ENCODE peak calls at places on chromosomes 11 and 22, in five cellular contexts. Y is aorta, F is HuH-7, E is endothelial cell of umbilical vein, T is pons. C is an unnamed sample.

GRCh38 chr22:25806579-25806978 is 64.6 kb downstream of the MYO18B start:
- DNase-seq in Y (no peak), F (no peak), E (no peak), T (no peak), C (no peak)

GRCh38 chr11:36638586-36638985 is 40.5 kb upstream of the RAG2 start:
- DNase-seq in Y (no peak), F (no peak), E (no peak), T (no peak), C (no peak)

GRCh38 chr22:21632237-21632895 is at the start of gene CCDC116:
- DNase-seq in Y (no peak), F (peak), E (no peak), T (no peak), C (no peak)

GRCh38 chr11:96105197-96105895 is 181.4 kb upstream of the MTMR2 start:
- DNase-seq in Y (no peak), F (no peak), E (no peak), T (peak), C (no peak)

GRCh38 chr11:3224730-3225098 is 6.1 kb upstream of the MRGPRG start:
- DNase-seq in Y (no peak), F (no peak), E (no peak), T (no peak), C (no peak)

GRCh38 chr11:1629326-1630185 is at the start of gene KRTAP5-5:
- DNase-seq in Y (no peak), F (no peak), E (no peak), T (no peak), C (no peak)

GRCh38 chr11:59810911-59811259 is 307 bp upstream of the MRPL16 start:
- DNase-seq in Y (no peak), F (no peak), E (no peak), T (peak), C (no peak)

GRCh38 chr11:72735495-72736027 is 16.6 kb downstream of the ARAP1 start:
- DNase-seq in Y (no peak), F (no peak), E (peak), T (no peak), C (no peak)

GRCh38 chr11:2269601-2270321 is 627 bp downstream of the ASCL2 start:
- DNase-seq in Y (peak), F (no peak), E (peak), T (no peak), C (no peak)

GRCh38 chr11:128179049-128179448 is 408.3 kb downstream of the ETS1 start:
- DNase-seq in Y (no peak), F (no peak), E (no peak), T (no peak), C (no peak)

GRCh38 chr11:45839204-45839603 is 8.1 kb upstream of the CRY2 start:
- DNase-seq in Y (no peak), F (no peak), E (no peak), T (no peak), C (no peak)

GRCh38 chr11:32796425-32796824 is 2.0 kb upstream of the CCDC73 start:
- DNase-seq in Y (no peak), F (no peak), E (no peak), T (no peak), C (no peak)

GRCh38 chr11:103202048-103202651 is 92.9 kb downstream of the DYNC2H1 start:
- DNase-seq in Y (no peak), F (peak), E (peak), T (peak), C (no peak)

GRCh38 chr11:9747229-9747628 is 83.4 kb downstream of the SWAP70 start:
- DNase-seq in Y (no peak), F (no peak), E (no peak), T (no peak), C (no peak)

GRCh38 chr11:80958414-80958813 is 1517.6 kb upstream of the TENM4 start:
- DNase-seq in Y (no peak), F (no peak), E (no peak), T (no peak), C (no peak)

GRCh38 chr22:24589518-24590030 is 3.3 kb downstream of the LRRC75B start:
- DNase-seq in Y (peak), F (no peak), E (no peak), T (no peak), C (no peak)

GRCh38 chr11:72439455-72439854 is 5.1 kb upstream of the CLPB start:
- DNase-seq in Y (no peak), F (no peak), E (peak), T (no peak), C (no peak)

GRCh38 chr11:118230088-118230487 is 5.3 kb upstream of the JAML start:
- DNase-seq in Y (no peak), F (no peak), E (no peak), T (no peak), C (no peak)

GRCh38 chr22:44459041-44459440 is 39.0 kb downstream of the RTL6 start:
- DNase-seq in Y (no peak), F (no peak), E (no peak), T (no peak), C (no peak)

GRCh38 chr22:21918466-21919185 is 34.0 kb downstream of the PPM1F start:
- DNase-seq in Y (no peak), F (no peak), E (no peak), T (no peak), C (no peak)

GRCh38 chr11:121763526-121763925 is 310.8 kb upstream of the SORL1-AS1 start:
- DNase-seq in Y (no peak), F (no peak), E (no peak), T (peak), C (no peak)

GRCh38 chr11:104183572-104183971 is 19.6 kb upstream of the PDGFD start:
- DNase-seq in Y (no peak), F (no peak), E (no peak), T (no peak), C (no peak)

GRCh38 chr11:62413060-62413696 is 5.7 kb upstream of the SCGB1A1 start:
- DNase-seq in Y (no peak), F (no peak), E (no peak), T (no peak), C (no peak)

GRCh38 chr22:45627489-45628233 is 44.0 kb upstream of the ATXN10 start:
- DNase-seq in Y (peak), F (no peak), E (no peak), T (no peak), C (no peak)